ENCODE peak calls at places on chromosomes 5 and 9, in seven cellular contexts. T is T-helper 17 cell; M is RWPE1; C is HS-27A; X is stimulated activated CD4-positive, alpha-beta T cell treated with anti-CD3 and anti-CD28 coated beads, Interleukin-2, amount 100 ng/mL, for 4 hours; H is CD4-positive, alpha-beta memory T cell; F is H9. L is an unnamed sample.

GRCh38 chr9:105639936-105640335 is 22.3 kb upstream of the TAL2 start:
- DNase-seq in F (no peak), T (no peak), C (no peak), M (no peak), X (no peak), H (no peak), L (no peak)

GRCh38 chr9:105515811-105516413 is 42.0 kb upstream of the FKTN start:
- DNase-seq in T (no peak), F (peak; percentile 36), X (no peak), M (no peak), H (no peak), C (no peak), L (no peak)

GRCh38 chr9:4508246-4508906 is 18.1 kb downstream of the SLC1A1 start:
- DNase-seq in H (no peak), T (no peak), F (no peak), M (no peak), C (no peak), X (no peak), L (no peak)

GRCh38 chr9:124457079-124457886 is 7.0 kb downstream of the ADGRD2 start:
- DNase-seq in H (no peak), F (no peak), T (no peak), X (no peak), C (no peak), M (no peak), L (no peak)

GRCh38 chr5:10564838-10565784 is 1.2 kb downstream of the ANKRD33B start:
- DNase-seq in F (no peak), C (no peak), H (no peak), T (no peak), M (no peak), X (no peak), L (no peak)

GRCh38 chr9:124764774-124765438 is 6.2 kb downstream of the NR6A1 start:
- DNase-seq in H (no peak), C (no peak), T (no peak), M (peak; percentile 52), F (no peak), X (no peak), L (no peak)

GRCh38 chr5:93278876-93279275 is 302.1 kb downstream of the NR2F1-AS1 start:
- DNase-seq in T (no peak), X (no peak), C (no peak), F (no peak), M (no peak), H (no peak), L (no peak)

GRCh38 chr9:112080831-112081542 is 94.1 kb downstream of the SUSD1 start:
- DNase-seq in X (no peak), T (no peak), C (no peak), F (no peak), H (no peak), M (no peak), L (no peak)

GRCh38 chr5:93607367-93608258 is 24.6 kb downstream of the NR2F1 start:
- DNase-seq in F (peak; percentile 83), C (no peak), M (peak; percentile 35), H (peak; percentile 56), T (no peak), X (no peak), L (peak; percentile 93)

GRCh38 chr5:23147625-23148024 is 294.5 kb upstream of the CDH12 start:
- DNase-seq in C (no peak), M (no peak), T (no peak), H (no peak), X (no peak), F (no peak), L (no peak)

L was measured in iPS DF 19.7.